ENCODE peak calls at places on chromosome 2, in four cellular contexts. I is IMR-90; T is sciatic nerve; K is activated CD4-positive, alpha-beta memory T cell treated with anti-CD3 and anti-CD28 coated beads, Interleukin-2, amount 10 ng/mL, durations not matched to agents 7 days and 5 days. H is an unnamed sample.

GRCh38 chr2:95760839-95761525 is 169.2 kb downstream of the TRIM43 start:
- DNase-seq in I (peak), T (no peak), K (no peak), H (no peak)

GRCh38 chr2:217279571-217279970 is 419.7 kb upstream of the TNP1 start:
- DNase-seq in I (peak), T (no peak), K (no peak), H (no peak)

GRCh38 chr2:120860579-120860922 is 124.9 kb downstream of the GLI2 start:
- DNase-seq in I (no peak), T (peak), K (no peak), H (no peak)

GRCh38 chr2:694174-694573 is 17.0 kb upstream of the TMEM18 start:
- DNase-seq in I (peak), T (no peak), K (no peak), H (no peak)

GRCh38 chr2:127343277-127343676 is 44.5 kb downstream of the MAP3K2 start:
- DNase-seq in I (no peak), T (no peak), K (no peak), H (no peak)

GRCh38 chr2:2901384-2902345 is 476.0 kb downstream of the EIPR1 start:
- DNase-seq in I (no peak), T (no peak), K (no peak), H (peak)

GRCh38 chr2:101249826-101250225 is 2.9 kb upstream of the CNOT11 start:
- DNase-seq in I (no peak), T (no peak), K (no peak), H (no peak)

GRCh38 chr2:39602616-39603015 is 63.1 kb upstream of the TMEM178A start:
- DNase-seq in I (no peak), T (no peak), K (no peak), H (no peak)

GRCh38 chr2:221610675-221611074 is 38.6 kb upstream of the EPHA4 start:
- DNase-seq in I (no peak), T (no peak), K (no peak), H (no peak)

GRCh38 chr2:66717491-66717890 is 282.6 kb downstream of the MEIS1 start:
- DNase-seq in I (peak), T (no peak), K (no peak), H (no peak)

GRCh38 chr2:113167962-113168340 is 5.8 kb upstream of the PSD4 start:
- DNase-seq in I (no peak), T (no peak), K (no peak), H (no peak)

GRCh38 chr2:38037757-38038615 is 38.0 kb downstream of the CYP1B1 start:
- DNase-seq in I (peak), T (peak), K (peak), H (no peak)

GRCh38 chr2:129092871-129093385 is 774.3 kb upstream of the HS6ST1 start:
- DNase-seq in I (no peak), T (no peak), K (no peak), H (no peak)

GRCh38 chr2:56299166-56299806 is 115.5 kb downstream of the CCDC85A start:
- DNase-seq in I (no peak), T (no peak), K (no peak), H (no peak)

GRCh38 chr2:171049691-171050090 is 111.0 kb downstream of the TLK1 start:
- DNase-seq in I (no peak), T (no peak), K (no peak), H (no peak)

GRCh38 chr2:204027105-204027504 is 90.5 kb downstream of the ICOS start:
- DNase-seq in I (peak), T (no peak), K (peak), H (peak)

GRCh38 chr2:233033672-233034071 is 1.2 kb downstream of the NEU2 start:
- DNase-seq in I (peak), T (no peak), K (no peak), H (no peak)

GRCh38 chr2:203583084-203583695 is 48.1 kb upstream of the RAPH1 start:
- DNase-seq in I (no peak), T (no peak), K (no peak), H (no peak)

GRCh38 chr2:64858541-64859031 is 130.6 kb upstream of the SLC1A4 start:
- DNase-seq in I (no peak), T (no peak), K (no peak), H (no peak)

GRCh38 chr2:199457147-199458016 is at the start of gene SATB2:
- DNase-seq in I (peak), T (no peak), K (no peak), H (peak)

GRCh38 chr2:84970956-84971798 is at the start of gene KCMF1:
- DNase-seq in I (peak), T (peak), K (peak), H (peak)

GRCh38 chr2:130387071-130387400 is 31.2 kb downstream of the PTPN18 start:
- DNase-seq in I (no peak), T (no peak), K (no peak), H (no peak)

GRCh38 chr2:74502147-74502719 is 2.8 kb upstream of the LBX2 start:
- DNase-seq in I (no peak), T (no peak), K (no peak), H (no peak)

GRCh38 chr2:228545749-228546148 is 364.3 kb upstream of the SPHKAP start:
- DNase-seq in I (no peak), T (no peak), K (no peak), H (no peak)

GRCh38 chr2:62785810-62786593 is 80.5 kb downstream of the EHBP1 start:
- DNase-seq in I (peak), T (no peak), K (no peak), H (no peak)

GRCh38 chr2:210477496-210477895 is 937 bp upstream of the LANCL1 start:
- DNase-seq in I (peak), T (peak), K (peak), H (no peak)

GRCh38 chr2:112642961-112643360 is 2.8 kb upstream of the SLC20A1 start:
- DNase-seq in I (no peak), T (no peak), K (peak), H (no peak)

GRCh38 chr2:70258532-70258875 is 567 bp downstream of the PCYOX1 start:
- DNase-seq in I (peak), T (peak), K (no peak), H (no peak)

GRCh38 chr2:239601201-239601851 is 200.5 kb upstream of the HDAC4 start:
- DNase-seq in I (no peak), T (peak), K (peak), H (no peak)

GRCh38 chr2:60386436-60386835 is 167.0 kb downstream of the BCL11A start:
- DNase-seq in I (no peak), T (no peak), K (no peak), H (no peak)

GRCh38 chr2:109383505-109384307 is 230.1 kb downstream of the SEPTIN10 start:
- DNase-seq in I (no peak), T (peak), K (no peak), H (no peak)

GRCh38 chr2:113064281-113064680 is 3.5 kb upstream of the IL1F10 start:
- DNase-seq in I (no peak), T (no peak), K (no peak), H (no peak)

GRCh38 chr2:12847694-12848093 is 131.0 kb downstream of the TRIB2 start:
- DNase-seq in I (no peak), T (no peak), K (no peak), H (no peak)

GRCh38 chr2:144475044-144475443 is 44.9 kb downstream of the ZEB2 start:
- DNase-seq in I (no peak), T (no peak), K (no peak), H (no peak)

GRCh38 chr2:38653715-38654494 is 12.0 kb upstream of the GALM start:
- DNase-seq in I (peak), T (no peak), K (peak), H (no peak)

GRCh38 chr2:64329848-64330247 is 124.1 kb upstream of the LGALSL start:
- DNase-seq in I (peak), T (no peak), K (no peak), H (no peak)

GRCh38 chr2:199739413-199740110 is 111.4 kb downstream of the FTCDNL1 start:
- DNase-seq in I (peak), T (peak), K (peak), H (peak)

H was measured in RPMI8226.